ENCODE peak calls at places on chromosomes 7 and 10, in eight cellular contexts. One of them, this sample, is unnamed.

GRCh38 chr7:139106959-139107358 is 2.6 kb downstream of the ZC3HAV1 start:
- DNase-seq in adrenal gland: no peak
- DNase-seq in HCT116: no peak
- DNase-seq in suprapubic skin: no peak
- DNase-seq in sigmoid colon: no peak
- DNase-seq in breast epithelium: no peak
- DNase-seq in endothelial cell of umbilical vein: no peak
- DNase-seq in transverse colon: no peak
- DNase-seq in this sample: peak; percentile 55

GRCh38 chr7:12239821-12240220 is 28.7 kb downstream of the TMEM106B start:
- DNase-seq in adrenal gland: no peak
- DNase-seq in HCT116: no peak
- DNase-seq in suprapubic skin: no peak
- DNase-seq in sigmoid colon: no peak
- DNase-seq in breast epithelium: no peak
- DNase-seq in endothelial cell of umbilical vein: no peak
- DNase-seq in transverse colon: no peak
- DNase-seq in this sample: no peak

GRCh38 chr7:106420741-106421140 is 136.0 kb upstream of the NAMPT start:
- DNase-seq in adrenal gland: no peak
- DNase-seq in HCT116: no peak
- DNase-seq in suprapubic skin: no peak
- DNase-seq in sigmoid colon: no peak
- DNase-seq in breast epithelium: no peak
- DNase-seq in endothelial cell of umbilical vein: no peak
- DNase-seq in transverse colon: no peak
- DNase-seq in this sample: no peak

GRCh38 chr10:1570652-1571051 is 166.7 kb downstream of the ADARB2 start:
- DNase-seq in adrenal gland: no peak
- DNase-seq in HCT116: no peak
- DNase-seq in suprapubic skin: no peak
- DNase-seq in sigmoid colon: peak; percentile 25
- DNase-seq in breast epithelium: no peak
- DNase-seq in endothelial cell of umbilical vein: no peak
- DNase-seq in transverse colon: no peak
- DNase-seq in this sample: no peak

GRCh38 chr7:8511810-8512209 is 78.4 kb downstream of the NXPH1 start:
- DNase-seq in adrenal gland: peak; percentile 67
- DNase-seq in HCT116: no peak
- DNase-seq in suprapubic skin: no peak
- DNase-seq in sigmoid colon: no peak
- DNase-seq in breast epithelium: no peak
- DNase-seq in endothelial cell of umbilical vein: no peak
- DNase-seq in transverse colon: no peak
- DNase-seq in this sample: no peak

GRCh38 chr7:88132725-88133124 is 87.1 kb downstream of the SRI start:
- DNase-seq in adrenal gland: no peak
- DNase-seq in HCT116: no peak
- DNase-seq in suprapubic skin: no peak
- DNase-seq in sigmoid colon: no peak
- DNase-seq in breast epithelium: no peak
- DNase-seq in endothelial cell of umbilical vein: no peak
- DNase-seq in transverse colon: no peak
- DNase-seq in this sample: no peak

GRCh38 chr7:46525876-46526275 is 604.8 kb upstream of the IGFBP3 start:
- DNase-seq in adrenal gland: no peak
- DNase-seq in HCT116: no peak
- DNase-seq in suprapubic skin: no peak
- DNase-seq in sigmoid colon: no peak
- DNase-seq in breast epithelium: no peak
- DNase-seq in endothelial cell of umbilical vein: no peak
- DNase-seq in transverse colon: peak; percentile 22
- DNase-seq in this sample: no peak

GRCh38 chr7:98126311-98127142 is 19.9 kb downstream of the LMTK2 start:
- DNase-seq in adrenal gland: no peak
- DNase-seq in HCT116: no peak
- DNase-seq in suprapubic skin: no peak
- DNase-seq in sigmoid colon: no peak
- DNase-seq in breast epithelium: no peak
- DNase-seq in endothelial cell of umbilical vein: no peak
- DNase-seq in transverse colon: no peak
- DNase-seq in this sample: no peak

GRCh38 chr7:64887756-64888508 is 15.1 kb upstream of the ZNF273 start:
- DNase-seq in adrenal gland: no peak
- DNase-seq in HCT116: no peak
- DNase-seq in suprapubic skin: no peak
- DNase-seq in sigmoid colon: peak; percentile 63
- DNase-seq in breast epithelium: no peak
- DNase-seq in endothelial cell of umbilical vein: no peak
- DNase-seq in transverse colon: peak; percentile 60
- DNase-seq in this sample: peak; percentile 86

GRCh38 chr7:151601521-151602305 is 82.0 kb upstream of the RHEB start:
- DNase-seq in adrenal gland: no peak
- DNase-seq in HCT116: no peak
- DNase-seq in suprapubic skin: peak; percentile 31
- DNase-seq in sigmoid colon: no peak
- DNase-seq in breast epithelium: no peak
- DNase-seq in endothelial cell of umbilical vein: no peak
- DNase-seq in transverse colon: no peak
- DNase-seq in this sample: no peak

GRCh38 chr7:133941496-133941895 is 185.6 kb upstream of the LRGUK start:
- DNase-seq in adrenal gland: no peak
- DNase-seq in HCT116: no peak
- DNase-seq in suprapubic skin: no peak
- DNase-seq in sigmoid colon: no peak
- DNase-seq in breast epithelium: no peak
- DNase-seq in endothelial cell of umbilical vein: no peak
- DNase-seq in transverse colon: no peak
- DNase-seq in this sample: no peak

GRCh38 chr7:7938471-7938870 is 30.1 kb upstream of the GLCCI1 start:
- DNase-seq in adrenal gland: no peak
- DNase-seq in HCT116: no peak
- DNase-seq in suprapubic skin: no peak
- DNase-seq in sigmoid colon: no peak
- DNase-seq in breast epithelium: no peak
- DNase-seq in endothelial cell of umbilical vein: no peak
- DNase-seq in transverse colon: no peak
- DNase-seq in this sample: no peak

GRCh38 chr10:124172241-124172661 is 78.9 kb upstream of the CHST15 start:
- DNase-seq in adrenal gland: no peak
- DNase-seq in HCT116: no peak
- DNase-seq in suprapubic skin: peak; percentile 39
- DNase-seq in sigmoid colon: no peak
- DNase-seq in breast epithelium: no peak
- DNase-seq in endothelial cell of umbilical vein: no peak
- DNase-seq in transverse colon: no peak
- DNase-seq in this sample: no peak

GRCh38 chr10:6232846-6233724 is 30.4 kb downstream of the PFKFB3 start:
- DNase-seq in adrenal gland: no peak
- DNase-seq in HCT116: no peak
- DNase-seq in suprapubic skin: no peak
- DNase-seq in sigmoid colon: peak; percentile 46
- DNase-seq in breast epithelium: no peak
- DNase-seq in endothelial cell of umbilical vein: no peak
- DNase-seq in transverse colon: no peak
- DNase-seq in this sample: no peak

GRCh38 chr10:121058082-121058481 is 206.9 kb downstream of the WDR11 start:
- DNase-seq in adrenal gland: no peak
- DNase-seq in HCT116: no peak
- DNase-seq in suprapubic skin: no peak
- DNase-seq in sigmoid colon: no peak
- DNase-seq in breast epithelium: no peak
- DNase-seq in endothelial cell of umbilical vein: no peak
- DNase-seq in transverse colon: no peak
- DNase-seq in this sample: no peak

GRCh38 chr10:133087679-133088523 is at the start of gene ADGRA1:
- DNase-seq in adrenal gland: no peak
- DNase-seq in HCT116: no peak
- DNase-seq in suprapubic skin: no peak
- DNase-seq in sigmoid colon: no peak
- DNase-seq in breast epithelium: no peak
- DNase-seq in endothelial cell of umbilical vein: no peak
- DNase-seq in transverse colon: no peak
- DNase-seq in this sample: no peak

GRCh38 chr7:91582799-91583230 is 297.7 kb downstream of the MTERF1 start:
- DNase-seq in adrenal gland: no peak
- DNase-seq in HCT116: no peak
- DNase-seq in suprapubic skin: no peak
- DNase-seq in sigmoid colon: no peak
- DNase-seq in breast epithelium: no peak
- DNase-seq in endothelial cell of umbilical vein: no peak
- DNase-seq in transverse colon: no peak
- DNase-seq in this sample: no peak

DNA sequence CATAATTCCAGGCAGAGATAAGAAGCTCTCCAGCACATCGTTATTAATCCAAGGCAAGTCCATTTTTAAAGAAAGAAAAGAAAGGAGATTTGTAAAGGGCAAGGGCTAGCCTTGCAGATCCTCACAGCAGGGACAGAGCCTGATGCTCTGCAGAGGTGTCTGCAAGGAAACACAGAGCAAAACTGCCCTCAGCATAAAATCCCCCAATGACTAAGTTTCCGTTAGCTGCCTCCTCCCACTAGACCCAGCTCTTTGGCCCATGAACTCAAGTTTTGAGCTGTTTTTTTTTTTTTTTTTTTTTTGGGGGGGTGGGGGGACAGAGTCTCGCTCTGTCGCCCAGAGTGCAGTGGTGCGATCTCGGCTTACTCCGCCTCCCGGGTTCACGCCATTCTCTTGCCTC is 300.7 kb downstream of the MTERF1 start:
- DNase-seq in adrenal gland: no peak
- DNase-seq in HCT116: no peak
- DNase-seq in suprapubic skin: no peak
- DNase-seq in sigmoid colon: no peak
- DNase-seq in breast epithelium: no peak
- DNase-seq in endothelial cell of umbilical vein: no peak
- DNase-seq in transverse colon: no peak
- DNase-seq in this sample: no peak
- TF ChIP-seq POLR2A in adrenal gland: no peak
- TF ChIP-seq POLR2A in HCT116: no peak
- TF ChIP-seq POLR2A in suprapubic skin: no peak
- TF ChIP-seq POLR2A in sigmoid colon: no peak
- TF ChIP-seq POLR2A in breast epithelium: no peak
- TF ChIP-seq POLR2A in endothelial cell of umbilical vein: no peak
- TF ChIP-seq POLR2A in transverse colon: no peak
- TF ChIP-seq POLR2A in this sample: no peak

GRCh38 chr10:90192825-90193224 is 491.4 kb downstream of the KIF20B start:
- DNase-seq in adrenal gland: no peak
- DNase-seq in HCT116: no peak
- DNase-seq in suprapubic skin: no peak
- DNase-seq in sigmoid colon: no peak
- DNase-seq in breast epithelium: no peak
- DNase-seq in endothelial cell of umbilical vein: no peak
- DNase-seq in transverse colon: no peak
- DNase-seq in this sample: no peak

GRCh38 chr10:90193240-90193985 is 492.0 kb downstream of the KIF20B start:
- DNase-seq in adrenal gland: no peak
- DNase-seq in HCT116: no peak
- DNase-seq in suprapubic skin: no peak
- DNase-seq in sigmoid colon: no peak
- DNase-seq in breast epithelium: no peak
- DNase-seq in endothelial cell of umbilical vein: no peak
- DNase-seq in transverse colon: no peak
- DNase-seq in this sample: no peak

GRCh38 chr10:90199098-90199497 is 497.7 kb downstream of the KIF20B start:
- DNase-seq in adrenal gland: no peak
- DNase-seq in HCT116: no peak
- DNase-seq in suprapubic skin: no peak
- DNase-seq in sigmoid colon: no peak
- DNase-seq in breast epithelium: no peak
- DNase-seq in endothelial cell of umbilical vein: peak; percentile 83
- DNase-seq in transverse colon: no peak
- DNase-seq in this sample: no peak

GRCh38 chr10:90197766-90198165 is 496.4 kb downstream of the KIF20B start:
- DNase-seq in adrenal gland: no peak
- DNase-seq in HCT116: no peak
- DNase-seq in suprapubic skin: no peak
- DNase-seq in sigmoid colon: no peak
- DNase-seq in breast epithelium: no peak
- DNase-seq in endothelial cell of umbilical vein: peak; percentile 28
- DNase-seq in transverse colon: no peak
- DNase-seq in this sample: no peak

GRCh38 chr10:90195288-90195840 is 494.0 kb downstream of the KIF20B start:
- DNase-seq in adrenal gland: no peak
- DNase-seq in HCT116: no peak
- DNase-seq in suprapubic skin: no peak
- DNase-seq in sigmoid colon: no peak
- DNase-seq in breast epithelium: no peak
- DNase-seq in endothelial cell of umbilical vein: peak; percentile 33
- DNase-seq in transverse colon: no peak
- DNase-seq in this sample: no peak
- TF ChIP-seq POLR2A in adrenal gland: no peak
- TF ChIP-seq POLR2A in HCT116: no peak
- TF ChIP-seq POLR2A in suprapubic skin: no peak
- TF ChIP-seq POLR2A in sigmoid colon: no peak
- TF ChIP-seq POLR2A in breast epithelium: no peak
- TF ChIP-seq POLR2A in endothelial cell of umbilical vein: no peak
- TF ChIP-seq POLR2A in transverse colon: no peak
- TF ChIP-seq POLR2A in this sample: no peak

GRCh38 chr7:35036361-35037171 is 719 bp downstream of the DPY19L1 start:
- DNase-seq in adrenal gland: peak; percentile 81
- DNase-seq in HCT116: no peak
- DNase-seq in suprapubic skin: peak; percentile 71
- DNase-seq in sigmoid colon: peak; percentile 77
- DNase-seq in breast epithelium: peak; percentile 55
- DNase-seq in endothelial cell of umbilical vein: peak; percentile 77
- DNase-seq in transverse colon: peak; percentile 64
- DNase-seq in this sample: peak; percentile 78
- TF ChIP-seq POLR2A in adrenal gland: peak; percentile 66
- TF ChIP-seq POLR2A in HCT116: no peak
- TF ChIP-seq POLR2A in suprapubic skin: no peak
- TF ChIP-seq POLR2A in sigmoid colon: no peak
- TF ChIP-seq POLR2A in breast epithelium: no peak
- TF ChIP-seq POLR2A in endothelial cell of umbilical vein: peak; percentile 47
- TF ChIP-seq POLR2A in transverse colon: no peak
- TF ChIP-seq POLR2A in this sample: peak; percentile 19

DNA sequence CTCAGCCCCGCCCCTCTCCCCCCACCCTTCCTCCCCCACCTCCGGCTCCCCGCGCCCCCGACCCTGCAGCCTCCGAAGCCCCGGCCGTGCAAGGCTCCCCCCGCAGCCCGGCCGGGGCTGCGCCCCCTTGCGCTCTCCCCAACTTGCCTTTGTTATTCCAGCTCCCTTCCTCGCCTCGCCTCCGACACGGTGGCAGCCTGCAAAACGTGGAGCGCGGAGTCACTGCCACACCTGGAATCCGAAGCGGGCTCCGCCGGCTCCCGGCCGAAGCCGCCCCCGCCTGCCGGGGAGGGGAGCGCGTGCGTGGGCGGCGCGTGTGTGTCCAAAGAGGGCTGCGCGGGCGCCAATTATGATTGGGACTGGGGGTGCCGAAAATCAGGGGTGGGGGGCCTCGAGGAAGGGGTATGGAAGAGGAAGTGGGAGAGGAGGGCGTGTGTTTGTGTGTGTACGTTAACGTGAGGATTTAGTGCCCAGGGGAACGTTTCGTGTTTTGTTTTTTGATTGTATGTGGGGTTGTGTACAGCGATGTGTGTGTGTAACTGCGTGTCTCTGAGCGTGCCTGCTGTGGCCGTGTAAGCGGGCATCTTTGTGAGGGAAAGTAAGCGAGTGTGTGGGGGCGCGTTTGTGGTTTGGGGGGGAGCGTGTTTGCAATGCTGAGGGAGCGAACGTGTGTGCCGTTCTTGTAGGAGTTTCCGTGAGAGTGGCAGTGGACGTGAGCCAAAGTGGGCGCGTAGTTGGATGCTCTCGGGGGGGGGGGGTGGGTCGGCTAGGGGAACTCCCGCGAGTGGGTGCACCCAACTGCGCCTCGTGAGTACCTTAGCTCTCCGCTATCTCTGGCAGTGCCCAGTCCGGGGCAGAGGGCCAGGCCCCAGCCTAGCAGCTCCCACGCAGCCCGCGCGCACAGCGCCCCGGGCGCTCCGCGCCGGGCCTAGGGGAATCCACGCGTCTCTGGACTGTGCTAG is 1.2 kb upstream of the ZMIZ1 start:
- DNase-seq in adrenal gland: peak; percentile 90
- DNase-seq in HCT116: peak; percentile 73
- DNase-seq in suprapubic skin: peak; percentile 91
- DNase-seq in sigmoid colon: peak; percentile 95
- DNase-seq in breast epithelium: peak; percentile 85
- DNase-seq in endothelial cell of umbilical vein: peak; percentile 88
- DNase-seq in transverse colon: peak; percentile 92
- DNase-seq in this sample: peak; percentile 93
- TF ChIP-seq POLR2A in adrenal gland: peak; percentile 5
- TF ChIP-seq POLR2A in HCT116: no peak
- TF ChIP-seq POLR2A in suprapubic skin: no peak
- TF ChIP-seq POLR2A in sigmoid colon: no peak
- TF ChIP-seq POLR2A in breast epithelium: no peak
- TF ChIP-seq POLR2A in endothelial cell of umbilical vein: no peak
- TF ChIP-seq POLR2A in transverse colon: no peak
- TF ChIP-seq POLR2A in this sample: no peak